ENCODE peak calls at places on chromosomes 16 and 17, in six cellular contexts. A is fibroblast of lung, L is H1, H is neural progenitor cell, Y is mammary epithelial cell, O is K562. E is an unnamed sample.
A peak's percentile ranks its signal among the peaks of the same experiment; 100 is the strongest.

GRCh38 chr17:40448213-40448638 is 5.0 kb downstream of the IGFBP4 start:
- DNase-seq in O (no peak), H (no peak), A (peak; percentile 60), L (no peak), Y (no peak), E (no peak)

GRCh38 chr17:39628655-39629493 is 2.1 kb downstream of the PPP1R1B start:
- DNase-seq in O (no peak), Y (no peak), L (no peak), H (no peak), A (no peak), E (peak; percentile 92)

GRCh38 chr16:84340305-84341040 is 27.9 kb upstream of the ATP2C2 start:
- DNase-seq in Y (peak; percentile 47), L (no peak), O (no peak), A (no peak), H (no peak), E (peak; percentile 30)

GRCh38 chr17:29291163-29291752 is 2.7 kb downstream of the NUFIP2 start:
- DNase-seq in A (peak; percentile 83), L (no peak), H (peak; percentile 75), Y (peak; percentile 70), O (no peak), E (peak; percentile 96)

GRCh38 chr16:8848939-8849391 is 19.8 kb downstream of the CARHSP1 start:
- DNase-seq in H (no peak), L (no peak), Y (peak; percentile 64), O (no peak), A (peak; percentile 41), E (peak; percentile 97)

GRCh38 chr17:36597866-36598777 is 3.3 kb upstream of the MRM1 start:
- DNase-seq in L (no peak), O (no peak), A (no peak), H (no peak), Y (no peak), E (no peak)

GRCh38 chr16:83989300-83989699 is 21.3 kb downstream of the NECAB2 start:
- DNase-seq in H (no peak), O (no peak), Y (no peak), A (no peak), L (no peak), E (no peak)

GRCh38 chr17:7007143-7007542 is 5.3 kb upstream of the RNASEK start:
- DNase-seq in H (no peak), Y (no peak), L (no peak), O (no peak), A (no peak), E (no peak)

GRCh38 chr17:35666967-35667552 is 64.4 kb upstream of the RASL10B start:
- DNase-seq in H (no peak), L (no peak), A (no peak), O (no peak), Y (peak; percentile 9), E (peak; percentile 37)

GRCh38 chr16:86041205-86041604 is 142.2 kb downstream of the IRF8 start:
- DNase-seq in Y (no peak), A (no peak), L (no peak), O (no peak), H (no peak), E (no peak)

GRCh38 chr17:67253379-67253778 is 8.4 kb upstream of the HELZ start:
- DNase-seq in A (peak; percentile 66), H (no peak), Y (peak; percentile 61), L (no peak), O (no peak), E (no peak)

GRCh38 chr16:89410794-89411309 is 79.5 kb downstream of the ANKRD11 start:
- DNase-seq in L (no peak), O (no peak), H (no peak), Y (peak; percentile 67), A (peak; percentile 93), E (peak; percentile 97)

GRCh38 chr17:41480136-41480535 is 815 bp downstream of the KRT35 start:
- DNase-seq in A (no peak), H (no peak), O (no peak), Y (no peak), L (no peak), E (no peak)

GRCh38 chr16:54342001-54342776 is 55.6 kb upstream of the IRX3 start:
- DNase-seq in O (no peak), Y (peak; percentile 66), L (no peak), A (peak; percentile 47), H (no peak), E (no peak)

GRCh38 chr17:50147841-50148225 is 2.6 kb downstream of the PPP1R9B start:
- DNase-seq in O (no peak), L (peak; percentile 50), H (no peak), Y (no peak), A (peak; percentile 31), E (peak; percentile 97)

DNA sequence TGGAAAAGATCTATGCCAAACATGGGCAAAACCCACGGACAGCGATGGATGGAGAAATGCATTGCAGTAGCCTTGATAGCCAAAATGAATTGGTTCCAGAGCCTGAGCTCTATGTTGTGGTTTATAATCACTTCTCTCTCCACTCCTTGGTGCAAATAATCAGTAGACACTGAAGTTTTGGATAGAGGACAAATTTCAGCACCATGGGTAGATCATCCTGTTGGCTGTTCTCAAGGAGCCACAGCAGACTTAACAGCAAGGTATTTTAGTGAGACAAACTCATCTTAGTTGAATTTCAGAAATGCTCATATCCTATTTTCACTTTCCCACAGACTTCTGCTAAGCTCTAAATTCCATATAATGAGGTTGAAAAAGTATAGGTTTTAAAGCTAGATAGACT is 88.3 kb upstream of the CCL1 start:
- DNase-seq in A (no peak), L (no peak), H (no peak), Y (no peak), O (no peak), E (no peak)
- H3K4me3 ChIP-seq in A (no peak overlapping the region), L (no peak overlapping the region), H (no peak overlapping the region), Y (no peak overlapping the region), O (no peak overlapping the region), E (no peak overlapping the region)

GRCh38 chr17:80147035-80147939 is at the start of gene EIF4A3:
- DNase-seq in O (peak; percentile 93), Y (peak; percentile 98), H (peak; percentile 99), L (peak; percentile 97), A (peak; percentile 99), E (peak; percentile 99)

GRCh38 chr17:80152057-80152831 is 5.3 kb upstream of the EIF4A3 start:
- DNase-seq in O (no peak), A (peak; percentile 59), H (no peak), L (no peak), Y (peak; percentile 37), E (peak; percentile 78)

GRCh38 chr17:80154166-80154565 is 7.2 kb upstream of the EIF4A3 start:
- DNase-seq in H (no peak), Y (no peak), O (no peak), A (no peak), L (no peak), E (no peak)

GRCh38 chr17:80151333-80151732 is 4.4 kb upstream of the EIF4A3 start:
- DNase-seq in L (no peak), A (peak; percentile 84), H (no peak), Y (peak; percentile 47), O (no peak), E (peak; percentile 91)

DNA sequence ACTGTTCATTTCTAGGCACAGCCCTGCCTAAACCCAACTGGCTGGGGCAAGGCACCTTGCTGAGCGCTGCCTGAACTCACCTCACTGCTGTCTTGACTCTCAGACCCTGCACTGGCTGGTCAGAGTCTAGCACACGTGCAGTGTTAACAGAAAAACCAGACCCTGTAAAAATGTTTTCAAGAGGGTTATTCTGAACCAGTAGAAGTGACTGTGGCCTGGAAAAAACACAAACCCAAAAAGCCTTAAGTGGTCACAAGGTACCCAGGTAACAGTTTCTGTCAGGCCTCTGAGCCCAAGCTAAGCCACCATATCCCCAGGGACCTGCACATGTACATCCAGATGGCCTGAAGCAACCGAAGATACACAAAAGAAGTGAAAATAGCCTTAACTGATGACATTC is 6.1 kb upstream of the EIF4A3 start:
- DNase-seq in L (no peak), Y (no peak), A (no peak), H (no peak), O (no peak), E (no peak)
- H3K4me2 ChIP-seq in L (no peak overlapping the region), Y (no peak overlapping the region), A (no peak overlapping the region), H (no peak overlapping the region), O (no peak overlapping the region), E (no peak overlapping the region)

GRCh38 chr16:35011-35775 is 18.2 kb downstream of the POLR3K start:
- DNase-seq in Y (no peak), H (no peak), L (no peak), A (no peak), O (no peak), E (no peak)

GRCh38 chr16:33877-34707 is 19.3 kb downstream of the POLR3K start:
- DNase-seq in O (no peak), L (no peak), H (no peak), Y (no peak), A (no peak), E (peak; percentile 47)

GRCh38 chr16:37511-37910 is 15.9 kb downstream of the POLR3K start:
- DNase-seq in H (no peak), O (no peak), L (no peak), Y (no peak), A (no peak), E (no peak)

GRCh38 chr16:35776-36305 is 17.6 kb downstream of the POLR3K start:
- DNase-seq in L (no peak), A (no peak), Y (no peak), H (no peak), O (no peak), E (peak; percentile 32)

GRCh38 chr16:36336-36984 is 16.9 kb downstream of the POLR3K start:
- DNase-seq in A (no peak), L (no peak), Y (no peak), H (no peak), O (no peak), E (peak; percentile 25)
- H3K79me2 ChIP-seq in A (no peaks in the 10 kb centered on the region), L (no peaks in the 10 kb centered on the region), Y (no peaks in the 10 kb centered on the region), H (no peaks in the 10 kb centered on the region), O (no peaks in the 10 kb centered on the region), E (no peaks in the 10 kb centered on the region)

DNA sequence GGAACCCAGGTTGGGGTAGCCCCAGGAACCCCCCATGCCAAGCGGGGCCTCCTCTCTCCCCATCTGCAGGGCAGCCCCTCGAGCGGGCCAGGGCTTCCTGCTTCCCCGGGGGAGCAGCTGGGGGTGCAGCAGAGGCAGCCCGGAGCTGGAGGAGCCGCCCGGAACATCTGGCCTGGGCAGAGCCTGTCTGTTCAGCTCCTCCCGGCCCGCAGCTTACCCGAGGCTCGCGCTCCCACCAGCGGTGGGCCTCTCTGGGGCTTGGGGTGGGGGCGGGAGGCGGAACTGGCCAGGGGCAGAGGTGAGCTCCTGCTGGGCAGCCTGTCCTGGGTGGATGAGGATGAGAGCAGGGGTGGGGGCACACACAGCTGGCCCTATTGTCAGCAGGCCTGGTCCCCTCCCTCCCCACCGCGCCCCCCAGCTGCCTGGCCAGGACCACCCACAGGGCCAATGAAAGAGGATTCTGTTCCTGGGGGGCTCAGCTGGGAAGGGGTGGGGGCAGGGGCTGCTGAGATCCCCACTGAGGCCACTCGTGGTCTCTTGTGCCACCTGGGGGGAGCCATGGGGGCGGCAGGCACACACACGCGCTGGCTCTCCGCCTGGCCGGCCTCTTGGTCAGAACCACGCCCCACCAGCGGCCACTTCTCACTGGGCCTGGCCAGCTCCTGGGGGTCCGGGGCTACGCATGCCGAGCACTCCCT is 34.7 kb downstream of the BAHCC1 start:
- DNase-seq in Y (no peak), O (no peak), L (no peak), A (peak; percentile 69), H (peak; percentile 83), E (no peak)
- H3K4me3 ChIP-seq in Y (no peak overlapping the region), O (no peak overlapping the region), L (no peak overlapping the region), A (no peak overlapping the region), H (no peak overlapping the region), E (no peak overlapping the region)